ENCODE peak calls at places on chromosomes 5 and 9, in nine cellular contexts. One of them, this sample, is unnamed.

GRCh38 chr9:136335296-136336155 is 8.2 kb downstream of the GPSM1 start:
- DNase-seq in PC-3: no peak
- DNase-seq in uterus: no peak
- DNase-seq in mammary epithelial cell: no peak
- DNase-seq in stomach: no peak
- DNase-seq in neuronal stem cell: no peak
- DNase-seq in left ventricle myocardium inferior: no peak
- DNase-seq in endothelial cell of umbilical vein: no peak
- DNase-seq in ovary: no peak
- DNase-seq in this sample: no peak

GRCh38 chr5:161314033-161314432 is 232.5 kb downstream of the GABRB2 start:
- DNase-seq in stomach: no peak
- DNase-seq in neuronal stem cell: no peak
- DNase-seq in PC-3: no peak
- DNase-seq in mammary epithelial cell: no peak
- DNase-seq in left ventricle myocardium inferior: no peak
- DNase-seq in endothelial cell of umbilical vein: no peak
- DNase-seq in uterus: no peak
- DNase-seq in ovary: no peak
- DNase-seq in this sample: no peak

GRCh38 chr5:57435701-57436134 is 46.9 kb downstream of the ACTBL2 start:
- DNase-seq in PC-3: peak; percentile 93
- DNase-seq in left ventricle myocardium inferior: no peak
- DNase-seq in mammary epithelial cell: peak; percentile 86
- DNase-seq in stomach: peak; percentile 59
- DNase-seq in uterus: no peak
- DNase-seq in neuronal stem cell: no peak
- DNase-seq in endothelial cell of umbilical vein: peak; percentile 99
- DNase-seq in ovary: no peak
- DNase-seq in this sample: no peak

GRCh38 chr9:69745716-69746538 is 13.9 kb downstream of the PTAR1 start:
- DNase-seq in PC-3: peak; percentile 4
- DNase-seq in mammary epithelial cell: no peak
- DNase-seq in neuronal stem cell: no peak
- DNase-seq in left ventricle myocardium inferior: no peak
- DNase-seq in uterus: no peak
- DNase-seq in ovary: no peak
- DNase-seq in stomach: no peak
- DNase-seq in endothelial cell of umbilical vein: peak; percentile 34
- DNase-seq in this sample: no peak

GRCh38 chr9:69820955-69821788 is 555 bp downstream of the CFAP95 start:
- DNase-seq in PC-3: no peak
- DNase-seq in endothelial cell of umbilical vein: no peak
- DNase-seq in ovary: no peak
- DNase-seq in stomach: no peak
- DNase-seq in neuronal stem cell: no peak
- DNase-seq in uterus: no peak
- DNase-seq in left ventricle myocardium inferior: no peak
- DNase-seq in mammary epithelial cell: no peak
- DNase-seq in this sample: no peak

GRCh38 chr9:21997480-21997879 is 2.9 kb downstream of the CDKN2B-AS1 start:
- DNase-seq in stomach: no peak
- DNase-seq in ovary: no peak
- DNase-seq in left ventricle myocardium inferior: no peak
- DNase-seq in PC-3: no peak
- DNase-seq in endothelial cell of umbilical vein: no peak
- DNase-seq in mammary epithelial cell: no peak
- DNase-seq in neuronal stem cell: no peak
- DNase-seq in uterus: no peak
- DNase-seq in this sample: no peak

GRCh38 chr5:90162324-90162723 is 247.2 kb downstream of the CETN3 start:
- DNase-seq in ovary: no peak
- DNase-seq in neuronal stem cell: no peak
- DNase-seq in endothelial cell of umbilical vein: no peak
- DNase-seq in left ventricle myocardium inferior: no peak
- DNase-seq in mammary epithelial cell: no peak
- DNase-seq in uterus: no peak
- DNase-seq in stomach: no peak
- DNase-seq in PC-3: no peak
- DNase-seq in this sample: no peak

GRCh38 chr9:77968506-77968905 is 63.1 kb downstream of the GNAQ start:
- DNase-seq in left ventricle myocardium inferior: no peak
- DNase-seq in uterus: no peak
- DNase-seq in endothelial cell of umbilical vein: no peak
- DNase-seq in stomach: no peak
- DNase-seq in neuronal stem cell: no peak
- DNase-seq in PC-3: no peak
- DNase-seq in ovary: no peak
- DNase-seq in mammary epithelial cell: no peak
- DNase-seq in this sample: no peak

GRCh38 chr9:93829271-93830223 is 125.6 kb downstream of the BARX1 start:
- DNase-seq in mammary epithelial cell: no peak
- DNase-seq in stomach: no peak
- DNase-seq in uterus: no peak
- DNase-seq in PC-3: no peak
- DNase-seq in neuronal stem cell: no peak
- DNase-seq in left ventricle myocardium inferior: no peak
- DNase-seq in ovary: no peak
- DNase-seq in endothelial cell of umbilical vein: no peak
- DNase-seq in this sample: no peak

GRCh38 chr9:137366891-137367381 is 56.0 kb downstream of the EXD3 start:
- DNase-seq in PC-3: no peak
- DNase-seq in endothelial cell of umbilical vein: no peak
- DNase-seq in left ventricle myocardium inferior: no peak
- DNase-seq in neuronal stem cell: no peak
- DNase-seq in stomach: no peak
- DNase-seq in mammary epithelial cell: no peak
- DNase-seq in ovary: peak; percentile 12
- DNase-seq in uterus: peak; percentile 11
- DNase-seq in this sample: no peak

GRCh38 chr5:12876541-12877298 is 972.5 kb upstream of the CTNND2 start:
- DNase-seq in left ventricle myocardium inferior: no peak
- DNase-seq in ovary: no peak
- DNase-seq in uterus: no peak
- DNase-seq in endothelial cell of umbilical vein: no peak
- DNase-seq in stomach: no peak
- DNase-seq in PC-3: no peak
- DNase-seq in mammary epithelial cell: no peak
- DNase-seq in neuronal stem cell: no peak
- DNase-seq in this sample: no peak

GRCh38 chr5:107092695-107093094 is 578.0 kb downstream of the EFNA5 start:
- DNase-seq in neuronal stem cell: no peak
- DNase-seq in PC-3: peak; percentile 59
- DNase-seq in uterus: no peak
- DNase-seq in ovary: no peak
- DNase-seq in stomach: no peak
- DNase-seq in left ventricle myocardium inferior: no peak
- DNase-seq in mammary epithelial cell: peak; percentile 26
- DNase-seq in endothelial cell of umbilical vein: no peak
- DNase-seq in this sample: no peak

DNA sequence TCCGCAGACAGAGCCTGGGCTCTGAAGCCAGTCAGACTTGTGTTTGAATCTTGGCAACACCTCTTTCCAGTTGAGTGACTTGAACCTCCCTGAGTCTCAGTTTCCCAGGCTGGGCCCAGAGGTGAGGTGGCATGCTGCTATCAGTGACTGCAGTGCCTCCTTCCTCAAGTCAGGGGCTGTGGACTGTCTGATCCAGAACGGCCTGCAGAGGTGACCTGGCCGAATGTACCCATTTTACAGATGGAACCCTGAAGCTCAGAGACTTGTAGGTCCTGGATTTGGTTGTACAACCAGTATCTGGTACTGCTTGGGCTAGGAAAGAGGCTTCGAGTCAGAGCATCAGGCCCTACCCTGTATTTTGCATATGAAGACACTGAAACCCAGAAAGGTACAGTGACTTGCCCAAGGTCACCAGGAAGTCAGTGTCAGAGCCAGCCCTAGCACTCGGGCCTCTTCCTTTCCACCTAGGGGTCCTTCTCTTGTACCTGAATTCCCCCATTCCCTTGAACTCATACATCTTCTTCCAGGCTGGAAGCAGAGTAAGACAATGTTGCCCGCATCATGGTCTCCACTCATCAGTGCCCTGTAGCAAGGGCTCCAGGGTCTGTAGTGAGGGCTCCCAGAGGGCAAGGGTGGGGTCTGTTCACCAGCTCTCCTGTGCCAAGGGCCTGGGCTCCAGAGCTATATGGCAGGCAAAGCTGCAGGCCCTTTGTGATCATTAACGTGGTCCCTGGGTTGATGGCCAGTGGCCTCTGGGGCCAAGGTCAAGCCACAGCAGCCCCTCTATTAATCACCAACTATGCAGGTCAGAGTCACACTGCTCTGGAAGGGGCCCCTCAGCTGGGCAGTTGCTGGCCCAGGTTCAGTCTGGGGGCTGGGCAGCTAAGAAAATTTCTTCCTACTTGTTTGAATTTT is 28.5 kb downstream of the GSN start:
- DNase-seq in left ventricle myocardium inferior: no peak
- DNase-seq in uterus: peak; percentile 19
- DNase-seq in endothelial cell of umbilical vein: no peak
- DNase-seq in PC-3: no peak
- DNase-seq in neuronal stem cell: no peak
- DNase-seq in ovary: peak; percentile 40
- DNase-seq in stomach: no peak
- DNase-seq in mammary epithelial cell: no peak
- DNase-seq in this sample: no peak
- H3K27ac ChIP-seq in left ventricle myocardium inferior: peak overlapping the region; percentile 98
- H3K27ac ChIP-seq in uterus: peak overlapping the region; percentile 100
- H3K27ac ChIP-seq in endothelial cell of umbilical vein: no peak overlapping the region
- H3K27ac ChIP-seq in PC-3: no peak overlapping the region
- H3K27ac ChIP-seq in neuronal stem cell: no peak overlapping the region
- H3K27ac ChIP-seq in ovary: peak overlapping the region; percentile 85
- H3K27ac ChIP-seq in stomach: peak overlapping the region; percentile 85
- H3K27ac ChIP-seq in mammary epithelial cell: no peak overlapping the region
- H3K27ac ChIP-seq in this sample: peak overlapping the region; percentile 95

GRCh38 chr5:154706416-154706815 is 48.8 kb upstream of the LARP1 start:
- DNase-seq in uterus: no peak
- DNase-seq in neuronal stem cell: no peak
- DNase-seq in PC-3: no peak
- DNase-seq in endothelial cell of umbilical vein: no peak
- DNase-seq in mammary epithelial cell: no peak
- DNase-seq in stomach: no peak
- DNase-seq in ovary: no peak
- DNase-seq in left ventricle myocardium inferior: no peak
- DNase-seq in this sample: no peak
- H3K27ac ChIP-seq in uterus: no peak overlapping the region
- H3K27ac ChIP-seq in neuronal stem cell: no peak overlapping the region
- H3K27ac ChIP-seq in PC-3: no peak overlapping the region
- H3K27ac ChIP-seq in endothelial cell of umbilical vein: no peak overlapping the region
- H3K27ac ChIP-seq in mammary epithelial cell: no peak overlapping the region
- H3K27ac ChIP-seq in stomach: no peak overlapping the region
- H3K27ac ChIP-seq in ovary: no peak overlapping the region
- H3K27ac ChIP-seq in left ventricle myocardium inferior: no peak overlapping the region
- H3K27ac ChIP-seq in this sample: no peak overlapping the region

GRCh38 chr5:139743001-139743771 is 52.4 kb upstream of the PSD2 start:
- DNase-seq in endothelial cell of umbilical vein: no peak
- DNase-seq in left ventricle myocardium inferior: no peak
- DNase-seq in stomach: no peak
- DNase-seq in uterus: no peak
- DNase-seq in ovary: no peak
- DNase-seq in neuronal stem cell: no peak
- DNase-seq in PC-3: no peak
- DNase-seq in mammary epithelial cell: no peak
- DNase-seq in this sample: no peak

GRCh38 chr5:139742173-139742903 is 53.3 kb upstream of the PSD2 start:
- DNase-seq in left ventricle myocardium inferior: no peak
- DNase-seq in neuronal stem cell: no peak
- DNase-seq in stomach: no peak
- DNase-seq in mammary epithelial cell: no peak
- DNase-seq in PC-3: no peak
- DNase-seq in ovary: no peak
- DNase-seq in endothelial cell of umbilical vein: no peak
- DNase-seq in uterus: no peak
- DNase-seq in this sample: no peak

GRCh38 chr5:139744471-139745120 is 51.0 kb upstream of the PSD2 start:
- DNase-seq in endothelial cell of umbilical vein: no peak
- DNase-seq in left ventricle myocardium inferior: no peak
- DNase-seq in mammary epithelial cell: no peak
- DNase-seq in uterus: no peak
- DNase-seq in PC-3: no peak
- DNase-seq in neuronal stem cell: no peak
- DNase-seq in stomach: no peak
- DNase-seq in ovary: no peak
- DNase-seq in this sample: no peak

GRCh38 chr5:139745121-139745799 is 50.3 kb upstream of the PSD2 start:
- DNase-seq in stomach: no peak
- DNase-seq in uterus: peak; percentile 57
- DNase-seq in PC-3: peak; percentile 39
- DNase-seq in endothelial cell of umbilical vein: no peak
- DNase-seq in ovary: peak; percentile 42
- DNase-seq in mammary epithelial cell: peak; percentile 48
- DNase-seq in left ventricle myocardium inferior: peak; percentile 32
- DNase-seq in neuronal stem cell: no peak
- DNase-seq in this sample: no peak

GRCh38 chr5:139743804-139744203 is 51.8 kb upstream of the PSD2 start:
- DNase-seq in endothelial cell of umbilical vein: no peak
- DNase-seq in mammary epithelial cell: no peak
- DNase-seq in ovary: no peak
- DNase-seq in uterus: no peak
- DNase-seq in PC-3: no peak
- DNase-seq in stomach: no peak
- DNase-seq in neuronal stem cell: no peak
- DNase-seq in left ventricle myocardium inferior: no peak
- DNase-seq in this sample: no peak
- H3K27ac ChIP-seq in endothelial cell of umbilical vein: no peak overlapping the region
- H3K27ac ChIP-seq in mammary epithelial cell: no peak overlapping the region
- H3K27ac ChIP-seq in ovary: no peak overlapping the region
- H3K27ac ChIP-seq in uterus: no peak overlapping the region
- H3K27ac ChIP-seq in PC-3: no peak overlapping the region
- H3K27ac ChIP-seq in stomach: peak overlapping the region; percentile 73
- H3K27ac ChIP-seq in neuronal stem cell: no peak overlapping the region
- H3K27ac ChIP-seq in left ventricle myocardium inferior: no peak overlapping the region
- H3K27ac ChIP-seq in this sample: peak overlapping the region; percentile 76

GRCh38 chr5:173455599-173455957 is 127.4 kb upstream of the STC2 start:
- DNase-seq in endothelial cell of umbilical vein: no peak
- DNase-seq in stomach: no peak
- DNase-seq in ovary: no peak
- DNase-seq in uterus: no peak
- DNase-seq in mammary epithelial cell: no peak
- DNase-seq in neuronal stem cell: no peak
- DNase-seq in PC-3: no peak
- DNase-seq in left ventricle myocardium inferior: no peak
- DNase-seq in this sample: no peak

GRCh38 chr5:173456751-173457171 is 128.5 kb upstream of the STC2 start:
- DNase-seq in mammary epithelial cell: peak; percentile 16
- DNase-seq in neuronal stem cell: no peak
- DNase-seq in PC-3: peak; percentile 98
- DNase-seq in endothelial cell of umbilical vein: peak; percentile 12
- DNase-seq in uterus: no peak
- DNase-seq in ovary: no peak
- DNase-seq in left ventricle myocardium inferior: no peak
- DNase-seq in stomach: no peak
- DNase-seq in this sample: no peak

GRCh38 chr5:173458819-173459218 is 130.6 kb upstream of the STC2 start:
- DNase-seq in ovary: no peak
- DNase-seq in uterus: no peak
- DNase-seq in mammary epithelial cell: peak; percentile 59
- DNase-seq in stomach: no peak
- DNase-seq in neuronal stem cell: no peak
- DNase-seq in left ventricle myocardium inferior: no peak
- DNase-seq in PC-3: peak; percentile 55
- DNase-seq in endothelial cell of umbilical vein: no peak
- DNase-seq in this sample: no peak

GRCh38 chr5:173459225-173459624 is 131.0 kb upstream of the STC2 start:
- DNase-seq in endothelial cell of umbilical vein: no peak
- DNase-seq in left ventricle myocardium inferior: no peak
- DNase-seq in PC-3: no peak
- DNase-seq in stomach: no peak
- DNase-seq in ovary: no peak
- DNase-seq in neuronal stem cell: no peak
- DNase-seq in mammary epithelial cell: no peak
- DNase-seq in uterus: no peak
- DNase-seq in this sample: no peak

GRCh38 chr5:173457482-173457881 is 129.3 kb upstream of the STC2 start:
- DNase-seq in uterus: no peak
- DNase-seq in left ventricle myocardium inferior: no peak
- DNase-seq in stomach: no peak
- DNase-seq in endothelial cell of umbilical vein: no peak
- DNase-seq in PC-3: peak; percentile 21
- DNase-seq in ovary: no peak
- DNase-seq in mammary epithelial cell: no peak
- DNase-seq in neuronal stem cell: no peak
- DNase-seq in this sample: no peak
- H3K27ac ChIP-seq in uterus: no peak overlapping the region
- H3K27ac ChIP-seq in left ventricle myocardium inferior: peak overlapping the region; percentile 83
- H3K27ac ChIP-seq in stomach: no peak overlapping the region
- H3K27ac ChIP-seq in endothelial cell of umbilical vein: peak overlapping the region; percentile 92
- H3K27ac ChIP-seq in PC-3: peak overlapping the region; percentile 95
- H3K27ac ChIP-seq in ovary: no peak overlapping the region
- H3K27ac ChIP-seq in mammary epithelial cell: no peak overlapping the region
- H3K27ac ChIP-seq in neuronal stem cell: no peak overlapping the region
- H3K27ac ChIP-seq in this sample: no peak overlapping the region

This sample was measured in substantia nigra.